ENCODE peak calls at places on chromosomes 7 and 10, in nine cellular contexts. O is GM04504, T is kidney, I is NCI-H774, P is OCI-LY7, F is hypothalamus, A is LNCaP clone FGC, Y is esophagus squamous epithelium, Z is T-helper 1 cell. X is an unnamed sample.

GRCh38 chr10:72263613-72264241 is 10.0 kb upstream of the DDIT4 start:
- DNase-seq in O (no peak), T (peak), I (peak), P (peak), F (no peak), A (peak), Y (no peak), Z (peak), X (no peak)

GRCh38 chr7:128888756-128889095 is 21.8 kb downstream of the KCP start:
- DNase-seq in O (no peak), T (peak), I (no peak), P (no peak), F (no peak), A (no peak), Y (no peak), Z (no peak), X (no peak)

GRCh38 chr10:67665491-67665890 is 30.5 kb downstream of the CTNNA3 start:
- DNase-seq in O (no peak), T (no peak), I (no peak), P (peak), F (peak), A (no peak), Y (no peak), Z (peak), X (no peak)

GRCh38 chr10:26479766-26480492 is 41.8 kb downstream of the APBB1IP start:
- DNase-seq in O (no peak), T (no peak), I (no peak), P (peak), F (no peak), A (no peak), Y (no peak), Z (peak), X (no peak)

GRCh38 chr10:104318810-104319684 is 19.2 kb downstream of the ITPRIP start:
- DNase-seq in O (no peak), T (peak), I (no peak), P (no peak), F (no peak), A (no peak), Y (no peak), Z (no peak), X (no peak)

GRCh38 chr7:142583424-142583823 is 165.8 kb upstream of the PRSS1 start:
- DNase-seq in O (peak), T (no peak), I (no peak), P (no peak), F (no peak), A (no peak), Y (no peak), Z (peak), X (peak)

GRCh38 chr10:97570146-97570788 is 2.3 kb upstream of the ANKRD2 start:
- DNase-seq in O (no peak), T (no peak), I (no peak), P (no peak), F (no peak), A (no peak), Y (no peak), Z (no peak), X (no peak)

GRCh38 chr7:77427996-77428603 is 12.0 kb upstream of the GSAP start:
- DNase-seq in O (no peak), T (no peak), I (no peak), P (no peak), F (no peak), A (no peak), Y (no peak), Z (peak), X (no peak)

GRCh38 chr10:76020629-76021028 is 589.2 kb downstream of the LRMDA start:
- DNase-seq in O (no peak), T (no peak), I (no peak), P (no peak), F (no peak), A (no peak), Y (no peak), Z (no peak), X (no peak)

GRCh38 chr7:25549315-25549933 is 321.1 kb upstream of the NPVF start:
- DNase-seq in O (no peak), T (no peak), I (no peak), P (no peak), F (no peak), A (no peak), Y (no peak), Z (no peak), X (no peak)

GRCh38 chr10:117762819-117763172 is 220.2 kb downstream of the EMX2 start:
- DNase-seq in O (no peak), T (no peak), I (no peak), P (no peak), F (no peak), A (no peak), Y (no peak), Z (no peak), X (no peak)

GRCh38 chr7:43647314-43647691 is 64.4 kb downstream of the STK17A start:
- DNase-seq in O (peak), T (no peak), I (no peak), P (no peak), F (no peak), A (no peak), Y (no peak), Z (no peak), X (no peak)

GRCh38 chr10:71860243-71861029 is 9.4 kb upstream of the PSAP start:
- DNase-seq in O (peak), T (peak), I (peak), P (peak), F (peak), A (peak), Y (peak), Z (peak), X (peak)

GRCh38 chr7:155293721-155294642 is 3.7 kb upstream of the INSIG1 start:
- DNase-seq in O (no peak), T (no peak), I (no peak), P (no peak), F (no peak), A (no peak), Y (no peak), Z (no peak), X (no peak)

GRCh38 chr10:79127151-79127961 is 58.6 kb downstream of the ZMIZ1 start:
- DNase-seq in O (no peak), T (peak), I (peak), P (no peak), F (no peak), A (peak), Y (no peak), Z (no peak), X (no peak)

GRCh38 chr7:70673833-70674232 is 458.1 kb upstream of the GALNT17 start:
- DNase-seq in O (no peak), T (no peak), I (no peak), P (no peak), F (no peak), A (no peak), Y (no peak), Z (no peak), X (no peak)